ENCODE peak calls at places on chromosomes 11 and 22, in ten cellular contexts. Y, F, P, V, O, S, E, B, C and L are unnamed samples.

GRCh38 chr22:50628543-50629134 is 687 bp upstream of the ARSA start:
- DNase-seq in V (no peak), Y (no peak), E (no peak), B (no peak), C (no peak), S (no peak), P (no peak), F (peak; percentile 31), O (no peak), L (no peak)

GRCh38 chr11:128580612-128581011 is 6.7 kb downstream of the ETS1 start:
- DNase-seq in B (no peak), Y (no peak), S (no peak), P (no peak), O (no peak), F (no peak), C (no peak), E (no peak), V (no peak), L (no peak)

GRCh38 chr11:67202045-67202444 is 64.2 kb upstream of the GRK2 start:
- DNase-seq in Y (no peak), B (no peak), S (no peak), E (no peak), F (no peak), C (no peak), O (no peak), V (no peak), P (no peak), L (no peak)

GRCh38 chr11:129190087-129190486 is 2.0 kb downstream of the ARHGAP32 start:
- DNase-seq in F (no peak), C (no peak), O (peak; percentile 24), E (no peak), P (no peak), V (no peak), Y (no peak), S (no peak), B (peak; percentile 16), L (no peak)

GRCh38 chr11:83392556-83392955 is 106.4 kb upstream of the CCDC90B start:
- DNase-seq in O (no peak), E (no peak), Y (no peak), F (no peak), S (no peak), P (no peak), B (no peak), V (no peak), C (no peak), L (no peak)

GRCh38 chr11:35040221-35040942 is 98.6 kb upstream of the CD44 start:
- DNase-seq in E (no peak), V (no peak), F (peak; percentile 84), B (peak; percentile 71), O (no peak), S (peak; percentile 37), C (no peak), Y (no peak), P (peak; percentile 39), L (peak; percentile 86)

GRCh38 chr11:79437981-79438630 is 2.7 kb downstream of the TENM4 start:
- DNase-seq in C (no peak), V (peak; percentile 49), E (peak; percentile 68), Y (no peak), O (no peak), P (no peak), B (peak; percentile 24), F (peak; percentile 2), S (no peak), L (no peak)

GRCh38 chr11:129992161-129992944 is 10.3 kb downstream of the PRDM10 start:
- DNase-seq in V (peak; percentile 48), Y (no peak), P (peak; percentile 25), S (peak; percentile 23), F (peak; percentile 71), E (peak; percentile 31), B (peak; percentile 4), C (peak; percentile 57), O (no peak), L (no peak)

GRCh38 chr11:87114093-87114492 is 76.4 kb downstream of the TMEM135 start:
- DNase-seq in P (no peak), O (no peak), S (no peak), F (no peak), V (no peak), Y (no peak), B (no peak), C (no peak), E (peak; percentile 80), L (no peak)

GRCh38 chr11:111939836-111940604 is 2.9 kb downstream of the DIXDC1 start:
- DNase-seq in P (no peak), B (peak; percentile 88), V (no peak), O (no peak), S (no peak), F (no peak), E (peak; percentile 76), C (no peak), Y (no peak), L (peak; percentile 69)

GRCh38 chr22:42160830-42161696 is 30.5 kb upstream of the CYP2D6 start:
- DNase-seq in P (no peak), S (no peak), C (no peak), O (no peak), Y (no peak), F (no peak), E (no peak), B (no peak), V (no peak), L (no peak)

GRCh38 chr11:69245491-69246345 is 48.2 kb upstream of the MYEOV start:
- DNase-seq in B (no peak), Y (no peak), O (no peak), S (no peak), V (peak; percentile 36), E (no peak), C (no peak), F (no peak), P (no peak), L (no peak)

GRCh38 chr11:46850829-46851380 is 4.8 kb upstream of the CKAP5 start:
- DNase-seq in O (no peak), V (no peak), B (no peak), E (no peak), C (no peak), S (no peak), Y (no peak), P (no peak), F (no peak), L (no peak)

GRCh38 chr22:27401321-27401720 is 400.2 kb downstream of the MN1 start:
- DNase-seq in P (no peak), E (peak; percentile 63), Y (no peak), V (no peak), C (no peak), S (no peak), O (no peak), F (no peak), B (peak; percentile 20), L (no peak)

GRCh38 chr11:13215157-13215556 is 62.4 kb upstream of the BMAL1 start:
- DNase-seq in S (no peak), O (peak; percentile 72), Y (no peak), C (no peak), E (peak; percentile 48), P (no peak), B (peak; percentile 81), V (no peak), F (no peak), L (peak; percentile 83)

GRCh38 chr22:36002861-36003260 is 25.8 kb downstream of the RBFOX2 start:
- DNase-seq in P (no peak), F (no peak), S (no peak), O (no peak), C (no peak), V (no peak), E (no peak), Y (no peak), B (no peak), L (no peak)

GRCh38 chr22:34055525-34056200 is 135.4 kb upstream of the LARGE1 start:
- DNase-seq in E (no peak), Y (no peak), O (no peak), F (peak; percentile 8), S (no peak), V (no peak), C (no peak), B (no peak), P (no peak), L (no peak)